ENCODE peak calls at places on chromosomes 6 and 20, in seven cellular contexts. Y is esophagus muscularis mucosa, F is transverse colon, D is suprapubic skin, A is sigmoid colon, N is H1, S is K562. V is an unnamed sample.

GRCh38 chr6:17536586-17536985 is 63.5 kb upstream of the FAM8A1 start:
- DNase-seq in Y (no peak), F (no peak), D (no peak), A (no peak), N (no peak), S (no peak), V (no peak)

GRCh38 chr20:43711098-43711654 is 15.6 kb downstream of the GTSF1L start:
- DNase-seq in Y (no peak), F (no peak), D (no peak), A (no peak), N (no peak), S (no peak), V (no peak)

GRCh38 chr6:155883334-155883731 is 427.7 kb upstream of the NOX3 start:
- DNase-seq in Y (no peak), F (no peak), D (no peak), A (no peak), N (no peak), S (no peak), V (no peak)

GRCh38 chr6:45555981-45556771 is 178.4 kb upstream of the SUPT3H start:
- DNase-seq in Y (peak), F (no peak), D (no peak), A (peak), N (no peak), S (no peak), V (no peak)

GRCh38 chr6:41671376-41671775 is 33.1 kb downstream of the MDFI start:
- DNase-seq in Y (no peak), F (no peak), D (no peak), A (no peak), N (no peak), S (no peak), V (no peak)

GRCh38 chr6:118350881-118351430 is 197.1 kb upstream of the PLN start:
- DNase-seq in Y (no peak), F (no peak), D (no peak), A (no peak), N (no peak), S (no peak), V (no peak)

GRCh38 chr20:54292186-54292585 is 84.3 kb downstream of the PFDN4 start:
- DNase-seq in Y (no peak), F (no peak), D (no peak), A (no peak), N (no peak), S (no peak), V (no peak)

GRCh38 chr6:56524891-56525703 is 117.6 kb downstream of the DST start:
- DNase-seq in Y (no peak), F (no peak), D (no peak), A (no peak), N (no peak), S (no peak), V (no peak)

GRCh38 chr20:61673152-61673551 is 392.5 kb downstream of the TAF4 start:
- DNase-seq in Y (no peak), F (no peak), D (no peak), A (no peak), N (no peak), S (no peak), V (no peak)

GRCh38 chr6:111534366-111534765 is 51.3 kb upstream of the REV3L start:
- DNase-seq in Y (no peak), F (peak), D (no peak), A (peak), N (no peak), S (no peak), V (peak)

GRCh38 chr6:35092362-35093117 is 48.6 kb downstream of the TCP11 start:
- DNase-seq in Y (no peak), F (peak), D (no peak), A (peak), N (no peak), S (peak), V (no peak)

GRCh38 chr20:14495066-14495465 is 157.7 kb upstream of the FLRT3 start:
- DNase-seq in Y (no peak), F (no peak), D (no peak), A (no peak), N (no peak), S (no peak), V (no peak)

GRCh38 chr6:44594471-44594870 is 207.0 kb downstream of the CDC5L start:
- DNase-seq in Y (no peak), F (no peak), D (no peak), A (no peak), N (peak), S (no peak), V (no peak)

GRCh38 chr6:112188906-112189305 is 65.5 kb downstream of the LAMA4 start:
- DNase-seq in Y (no peak), F (no peak), D (no peak), A (no peak), N (no peak), S (no peak), V (no peak)

GRCh38 chr6:53264337-53264736 is 84.4 kb downstream of the ELOVL5 start:
- DNase-seq in Y (no peak), F (no peak), D (no peak), A (no peak), N (no peak), S (no peak), V (no peak)

GRCh38 chr6:168293641-168294530 is 25.7 kb downstream of the DACT2 start:
- DNase-seq in Y (no peak), F (no peak), D (no peak), A (no peak), N (no peak), S (no peak), V (no peak)

GRCh38 chr6:8029243-8029870 is 34.8 kb downstream of the BLOC1S5 start:
- DNase-seq in Y (no peak), F (no peak), D (no peak), A (no peak), N (no peak), S (no peak), V (no peak)

GRCh38 chr6:160141001-160141726 is 19.5 kb downstream of the SLC22A1 start:
- DNase-seq in Y (peak), F (no peak), D (no peak), A (peak), N (no peak), S (no peak), V (no peak)

GRCh38 chr6:140245641-140246040 is 871.2 kb upstream of the CITED2 start:
- DNase-seq in Y (no peak), F (no peak), D (no peak), A (no peak), N (no peak), S (no peak), V (no peak)

GRCh38 chr20:8331740-8332412 is 199.8 kb downstream of the PLCB1 start:
- DNase-seq in Y (no peak), F (no peak), D (no peak), A (no peak), N (no peak), S (no peak), V (no peak)

GRCh38 chr6:16130437-16130891 is 1.6 kb downstream of the MYLIP start:
- DNase-seq in Y (no peak), F (peak), D (no peak), A (no peak), N (no peak), S (no peak), V (no peak)

GRCh38 chr20:46850416-46850815 is 44.2 kb upstream of the EYA2 start:
- DNase-seq in Y (peak), F (peak), D (no peak), A (no peak), N (no peak), S (no peak), V (no peak)

GRCh38 chr6:104019075-104019474 is 840.6 kb downstream of the HACE1 start:
- DNase-seq in Y (no peak), F (no peak), D (no peak), A (no peak), N (no peak), S (no peak), V (no peak)

GRCh38 chr20:35592339-35592960 is 23.2 kb upstream of the SPAG4 start:
- DNase-seq in Y (no peak), F (no peak), D (no peak), A (no peak), N (no peak), S (peak), V (no peak)

GRCh38 chr6:132504757-132505156 is 8.2 kb downstream of the STX7 start:
- DNase-seq in Y (no peak), F (no peak), D (no peak), A (no peak), N (no peak), S (no peak), V (peak)

GRCh38 chr6:12049165-12049564 is 37.1 kb downstream of the HIVEP1 start:
- DNase-seq in Y (no peak), F (no peak), D (no peak), A (no peak), N (no peak), S (no peak), V (no peak)

GRCh38 chr20:55386686-55387085 is 618.6 kb downstream of the CBLN4 start:
- DNase-seq in Y (no peak), F (no peak), D (no peak), A (no peak), N (no peak), S (no peak), V (no peak)

GRCh38 chr20:46791722-46792416 is 82.4 kb downstream of the SLC2A10 start:
- DNase-seq in Y (no peak), F (no peak), D (no peak), A (no peak), N (no peak), S (no peak), V (no peak)

GRCh38 chr20:61442718-61443117 is 190.7 kb downstream of the CDH4 start:
- DNase-seq in Y (no peak), F (no peak), D (no peak), A (no peak), N (no peak), S (no peak), V (no peak)

GRCh38 chr6:146857180-146857959 is 258.6 kb downstream of the ADGB start:
- DNase-seq in Y (peak), F (peak), D (peak), A (peak), N (peak), S (peak), V (peak)

GRCh38 chr6:142774292-142774691 is 170.7 kb downstream of the HIVEP2 start:
- DNase-seq in Y (no peak), F (no peak), D (no peak), A (no peak), N (no peak), S (no peak), V (no peak)

DNA sequence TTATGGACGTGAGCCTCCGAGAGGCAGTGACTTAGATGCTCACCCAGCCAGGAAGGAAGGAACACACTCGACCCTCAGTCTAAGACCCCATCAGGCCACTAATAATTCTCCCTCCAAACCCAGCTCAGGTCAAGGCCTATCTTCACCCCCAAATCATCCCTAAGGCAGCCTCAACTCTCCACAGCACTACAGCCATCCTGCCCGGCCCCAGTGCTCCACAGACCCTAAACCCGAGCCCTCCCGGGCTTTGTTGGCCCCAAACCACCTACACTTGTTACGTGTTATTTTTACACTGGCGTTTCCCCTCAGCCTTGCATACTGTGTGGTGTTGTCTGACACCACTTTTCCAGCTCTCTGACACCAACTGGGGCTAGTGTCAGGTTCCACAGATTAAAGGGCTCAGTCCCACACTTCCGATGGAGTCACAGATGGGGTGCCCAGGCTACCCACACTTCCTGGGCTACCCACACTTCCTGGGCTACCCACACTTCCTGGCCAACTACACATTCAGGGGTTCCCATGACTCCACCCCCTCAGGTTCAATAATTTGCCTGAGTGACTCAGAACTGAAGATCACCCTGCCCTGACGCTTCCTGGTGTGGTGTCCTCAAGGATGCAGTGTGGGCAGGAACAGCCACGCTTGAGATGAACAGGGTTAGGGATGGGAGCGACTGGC is 25.3 kb downstream of the RBCK1 start:
- DNase-seq in Y (no peak), F (no peak), D (no peak), A (no peak), N (no peak), S (no peak), V (no peak)
- TF ChIP-seq POLR2A in Y (no peak), F (no peak), D (no peak), A (no peak), N (no peak), S (no peak), V (no peak)

GRCh38 chr20:57400262-57400701 is 9.1 kb downstream of the RBM38 start:
- DNase-seq in Y (no peak), F (no peak), D (no peak), A (peak), N (no peak), S (no peak), V (no peak)

GRCh38 chr20:57398901-57399535 is 7.8 kb downstream of the RBM38 start:
- DNase-seq in Y (no peak), F (no peak), D (no peak), A (peak), N (no peak), S (no peak), V (no peak)

GRCh38 chr20:57398231-57398821 is 7.1 kb downstream of the RBM38 start:
- DNase-seq in Y (peak), F (peak), D (no peak), A (peak), N (no peak), S (no peak), V (peak)

GRCh38 chr20:57400821-57401564 is 9.8 kb downstream of the RBM38 start:
- DNase-seq in Y (no peak), F (no peak), D (no peak), A (peak), N (no peak), S (no peak), V (no peak)

DNA sequence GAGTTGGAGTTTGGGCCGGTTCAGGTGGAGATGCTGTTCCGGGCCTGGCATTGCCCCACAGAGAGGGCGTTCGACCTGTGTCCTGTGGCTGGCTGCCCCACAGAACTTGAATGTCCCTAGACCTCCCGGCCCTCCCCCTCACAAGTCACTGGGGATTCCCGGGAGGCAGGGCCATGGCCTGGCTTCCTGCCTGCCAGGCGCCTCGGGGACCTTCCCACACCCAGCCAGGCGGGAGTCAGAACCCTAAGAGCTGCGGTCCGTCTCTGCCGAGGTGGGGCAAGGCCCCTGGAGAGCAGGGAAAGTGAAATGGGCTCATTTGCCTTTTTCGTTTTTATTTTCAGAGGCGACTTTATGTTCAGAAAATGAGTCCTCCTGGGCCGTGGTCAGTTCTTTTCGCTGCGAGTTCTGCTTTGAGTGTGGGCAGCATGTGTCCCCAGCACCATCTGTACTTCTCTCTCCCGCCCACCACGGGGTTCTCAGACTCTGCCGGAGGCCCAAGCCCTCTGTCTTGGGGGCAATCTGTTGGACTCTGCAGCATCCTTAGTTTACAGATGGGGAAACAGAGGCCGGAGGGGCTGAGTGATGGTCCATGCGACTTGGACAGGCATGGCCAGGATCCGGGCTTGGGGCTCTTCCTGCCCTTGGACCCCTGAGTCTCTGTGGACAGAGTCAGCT is 8.5 kb downstream of the RBM38 start:
- DNase-seq in Y (no peak), F (peak), D (no peak), A (peak), N (no peak), S (no peak), V (peak)
- TF ChIP-seq EP300 in Y (no peak), F (no peak), D (no peak), A (no peak), N (no peak), S (no peak), V (no peak)

DNA sequence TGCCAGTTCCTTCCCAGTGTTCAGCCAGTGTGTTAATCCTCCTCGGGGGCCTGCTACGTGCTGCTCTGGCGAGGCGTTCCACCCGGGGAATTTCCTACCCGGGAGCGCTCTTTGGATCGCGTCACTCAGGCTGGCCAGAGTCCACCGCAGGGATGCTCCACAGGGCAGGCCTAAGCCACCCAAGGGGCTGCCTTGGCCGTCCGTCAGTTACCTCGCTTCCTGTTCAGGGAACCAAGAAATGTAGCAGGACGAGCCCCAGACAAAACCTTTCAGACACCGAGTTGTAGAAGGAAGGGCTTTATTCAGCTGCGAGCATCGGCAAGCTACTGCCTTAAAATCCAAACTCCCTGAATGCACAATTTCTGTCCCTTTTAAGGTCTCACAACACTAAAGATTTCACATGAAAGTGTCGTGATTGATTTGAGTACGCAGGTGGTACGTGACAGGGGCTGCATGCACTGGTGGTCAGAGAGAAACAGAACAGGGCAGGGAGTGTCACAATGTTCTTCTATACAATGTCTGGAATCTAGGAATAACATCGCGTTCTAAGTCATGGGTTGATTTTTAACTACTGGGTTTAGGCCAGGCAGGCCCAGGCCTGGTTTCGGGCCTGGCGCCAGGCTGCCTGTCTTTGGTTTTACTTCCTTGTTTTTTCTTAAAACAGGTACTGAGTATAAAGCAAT is 15.7 kb upstream of the POU5F1 start:
- DNase-seq in Y (no peak), F (peak), D (peak), A (peak), N (no peak), S (no peak), V (peak)
- TF ChIP-seq POLR2AphosphoS5 in Y (peak), F (no peak), D (no peak), A (no peak), N (no peak), S (no peak), V (peak)

GRCh38 chr20:63735859-63736718 is at the start of gene LIME1:
- DNase-seq in Y (no peak), F (peak), D (peak), A (peak), N (no peak), S (peak), V (peak)
- TF ChIP-seq POLR2A in Y (no peak), F (peak), D (no peak), A (no peak), N (no peak), S (no peak), V (no peak)

DNA sequence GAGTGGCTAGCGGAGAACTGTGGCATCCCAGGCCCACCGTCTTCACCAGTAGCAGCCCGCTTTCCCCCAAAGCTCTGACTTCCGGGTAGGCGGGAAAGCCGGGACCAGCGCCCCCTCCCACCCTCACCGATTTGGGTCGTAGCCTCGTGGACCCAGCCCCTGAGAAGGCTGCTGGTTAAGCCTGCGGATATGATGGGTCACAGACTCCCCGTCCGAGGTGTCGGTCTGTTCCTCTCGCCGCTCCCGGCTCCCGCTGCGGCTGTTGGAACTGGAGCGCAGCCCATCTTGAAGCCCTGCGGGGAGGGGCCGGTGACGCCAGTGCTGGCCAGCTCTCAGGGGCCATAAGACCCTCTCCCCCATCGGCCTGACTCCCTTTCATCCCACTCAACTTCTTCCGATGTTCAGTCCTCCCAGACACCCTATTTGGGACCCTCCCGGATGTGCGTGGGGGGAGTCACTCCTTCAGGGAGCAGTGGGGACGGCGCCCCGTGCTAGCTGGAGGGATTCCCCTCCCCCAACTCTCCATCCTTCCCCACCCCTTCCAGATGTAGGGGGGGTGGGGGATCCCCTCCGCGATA is 772 bp downstream of the GNL1 start:
- DNase-seq in Y (no peak), F (peak), D (peak), A (peak), N (no peak), S (peak), V (peak)
- TF ChIP-seq EP300 in Y (no peak), F (no peak), D (no peak), A (no peak), N (no peak), S (no peak), V (no peak)